ENCODE peak calls at places on chromosomes 6 and 20, in ten cellular contexts. One of them, this sample, is unnamed.

GRCh38 chr6:109187399-109188114 is 92.2 kb downstream of the CEP57L1 start:
- DNase-seq in right atrium auricular region: no peak
- DNase-seq in A549: peak; percentile 7
- DNase-seq in mammary epithelial cell: peak; percentile 16
- DNase-seq in HFF-Myc: no peak
- DNase-seq in HCT116: peak; percentile 56
- DNase-seq in PC-9: peak; percentile 52
- DNase-seq in fibroblast of mammary gland: peak; percentile 50
- DNase-seq in AG09309: peak; percentile 1
- DNase-seq in cardiac muscle cell: peak; percentile 73
- DNase-seq in this sample: no peak

GRCh38 chr6:167835260-167835659 is 8.5 kb downstream of the AFDN start:
- DNase-seq in right atrium auricular region: no peak
- DNase-seq in A549: no peak
- DNase-seq in mammary epithelial cell: no peak
- DNase-seq in HFF-Myc: no peak
- DNase-seq in HCT116: no peak
- DNase-seq in PC-9: no peak
- DNase-seq in fibroblast of mammary gland: no peak
- DNase-seq in AG09309: no peak
- DNase-seq in cardiac muscle cell: no peak
- DNase-seq in this sample: no peak

GRCh38 chr6:80366721-80367120 is 260.2 kb downstream of the BCKDHB start:
- DNase-seq in right atrium auricular region: no peak
- DNase-seq in A549: no peak
- DNase-seq in mammary epithelial cell: no peak
- DNase-seq in HFF-Myc: peak; percentile 19
- DNase-seq in HCT116: no peak
- DNase-seq in PC-9: no peak
- DNase-seq in fibroblast of mammary gland: peak; percentile 52
- DNase-seq in AG09309: no peak
- DNase-seq in cardiac muscle cell: peak; percentile 94
- DNase-seq in this sample: no peak

GRCh38 chr6:17986656-17987575 is 519 bp downstream of the KIF13A start:
- DNase-seq in right atrium auricular region: peak; percentile 77
- DNase-seq in A549: peak; percentile 46
- DNase-seq in mammary epithelial cell: peak; percentile 48
- DNase-seq in HFF-Myc: no peak
- DNase-seq in HCT116: no peak
- DNase-seq in PC-9: no peak
- DNase-seq in fibroblast of mammary gland: peak; percentile 40
- DNase-seq in AG09309: no peak
- DNase-seq in cardiac muscle cell: peak; percentile 70
- DNase-seq in this sample: no peak

GRCh38 chr6:45301348-45302142 is 26.6 kb upstream of the RUNX2 start:
- DNase-seq in right atrium auricular region: no peak
- DNase-seq in A549: no peak
- DNase-seq in mammary epithelial cell: no peak
- DNase-seq in HFF-Myc: no peak
- DNase-seq in HCT116: no peak
- DNase-seq in PC-9: no peak
- DNase-seq in fibroblast of mammary gland: no peak
- DNase-seq in AG09309: no peak
- DNase-seq in cardiac muscle cell: no peak
- DNase-seq in this sample: no peak

GRCh38 chr6:17945111-17945510 is 42.3 kb downstream of the KIF13A start:
- DNase-seq in right atrium auricular region: no peak
- DNase-seq in A549: no peak
- DNase-seq in mammary epithelial cell: no peak
- DNase-seq in HFF-Myc: no peak
- DNase-seq in HCT116: no peak
- DNase-seq in PC-9: no peak
- DNase-seq in fibroblast of mammary gland: peak; percentile 58
- DNase-seq in AG09309: no peak
- DNase-seq in cardiac muscle cell: no peak
- DNase-seq in this sample: no peak

GRCh38 chr20:51363378-51363777 is 179.1 kb downstream of the NFATC2 start:
- DNase-seq in right atrium auricular region: no peak
- DNase-seq in A549: no peak
- DNase-seq in mammary epithelial cell: no peak
- DNase-seq in HFF-Myc: no peak
- DNase-seq in HCT116: no peak
- DNase-seq in PC-9: no peak
- DNase-seq in fibroblast of mammary gland: no peak
- DNase-seq in AG09309: no peak
- DNase-seq in cardiac muscle cell: no peak
- DNase-seq in this sample: no peak

GRCh38 chr6:134657751-134658522 is 292.0 kb downstream of the ALDH8A1 start:
- DNase-seq in right atrium auricular region: no peak
- DNase-seq in A549: no peak
- DNase-seq in mammary epithelial cell: peak; percentile 52
- DNase-seq in HFF-Myc: no peak
- DNase-seq in HCT116: no peak
- DNase-seq in PC-9: peak; percentile 65
- DNase-seq in fibroblast of mammary gland: no peak
- DNase-seq in AG09309: no peak
- DNase-seq in cardiac muscle cell: no peak
- DNase-seq in this sample: no peak

GRCh38 chr6:147486683-147487082 is 21.8 kb upstream of the SAMD5 start:
- DNase-seq in right atrium auricular region: no peak
- DNase-seq in A549: no peak
- DNase-seq in mammary epithelial cell: no peak
- DNase-seq in HFF-Myc: no peak
- DNase-seq in HCT116: no peak
- DNase-seq in PC-9: no peak
- DNase-seq in fibroblast of mammary gland: no peak
- DNase-seq in AG09309: no peak
- DNase-seq in cardiac muscle cell: no peak
- DNase-seq in this sample: no peak

GRCh38 chr20:23752481-23753193 is 1.9 kb upstream of the CST1 start:
- DNase-seq in right atrium auricular region: peak; percentile 26
- DNase-seq in A549: no peak
- DNase-seq in mammary epithelial cell: no peak
- DNase-seq in HFF-Myc: no peak
- DNase-seq in HCT116: no peak
- DNase-seq in PC-9: no peak
- DNase-seq in fibroblast of mammary gland: no peak
- DNase-seq in AG09309: no peak
- DNase-seq in cardiac muscle cell: no peak
- DNase-seq in this sample: no peak

GRCh38 chr6:36853325-36853724 is 14.1 kb upstream of the CPNE5 start:
- DNase-seq in right atrium auricular region: peak; percentile 87
- DNase-seq in A549: no peak
- DNase-seq in mammary epithelial cell: peak; percentile 82
- DNase-seq in HFF-Myc: peak; percentile 64
- DNase-seq in HCT116: no peak
- DNase-seq in PC-9: peak; percentile 96
- DNase-seq in fibroblast of mammary gland: peak; percentile 91
- DNase-seq in AG09309: peak; percentile 80
- DNase-seq in cardiac muscle cell: no peak
- DNase-seq in this sample: peak; percentile 32

GRCh38 chr6:120010075-120010474 is 660.5 kb upstream of the MAN1A1 start:
- DNase-seq in right atrium auricular region: no peak
- DNase-seq in A549: no peak
- DNase-seq in mammary epithelial cell: no peak
- DNase-seq in HFF-Myc: no peak
- DNase-seq in HCT116: no peak
- DNase-seq in PC-9: no peak
- DNase-seq in fibroblast of mammary gland: no peak
- DNase-seq in AG09309: no peak
- DNase-seq in cardiac muscle cell: no peak
- DNase-seq in this sample: no peak

GRCh38 chr20:37411408-37412306 is 65.7 kb downstream of the SRC start:
- DNase-seq in right atrium auricular region: no peak
- DNase-seq in A549: no peak
- DNase-seq in mammary epithelial cell: no peak
- DNase-seq in HFF-Myc: no peak
- DNase-seq in HCT116: no peak
- DNase-seq in PC-9: no peak
- DNase-seq in fibroblast of mammary gland: no peak
- DNase-seq in AG09309: no peak
- DNase-seq in cardiac muscle cell: no peak
- DNase-seq in this sample: no peak

GRCh38 chr20:32333988-32334885 is 23.9 kb upstream of the ASXL1 start:
- DNase-seq in right atrium auricular region: peak; percentile 83
- DNase-seq in A549: no peak
- DNase-seq in mammary epithelial cell: no peak
- DNase-seq in HFF-Myc: no peak
- DNase-seq in HCT116: no peak
- DNase-seq in PC-9: no peak
- DNase-seq in fibroblast of mammary gland: peak; percentile 65
- DNase-seq in AG09309: no peak
- DNase-seq in cardiac muscle cell: peak; percentile 38
- DNase-seq in this sample: no peak

GRCh38 chr20:1776608-1777475 is 118.4 kb upstream of the SIRPA start:
- DNase-seq in right atrium auricular region: peak; percentile 92
- DNase-seq in A549: peak; percentile 69
- DNase-seq in mammary epithelial cell: peak; percentile 80
- DNase-seq in HFF-Myc: peak; percentile 66
- DNase-seq in HCT116: peak; percentile 79
- DNase-seq in PC-9: peak; percentile 86
- DNase-seq in fibroblast of mammary gland: peak; percentile 85
- DNase-seq in AG09309: peak; percentile 57
- DNase-seq in cardiac muscle cell: peak; percentile 92
- DNase-seq in this sample: peak; percentile 39

GRCh38 chr6:15296735-15297134 is 50.9 kb downstream of the JARID2 start:
- DNase-seq in right atrium auricular region: no peak
- DNase-seq in A549: no peak
- DNase-seq in mammary epithelial cell: no peak
- DNase-seq in HFF-Myc: no peak
- DNase-seq in HCT116: no peak
- DNase-seq in PC-9: no peak
- DNase-seq in fibroblast of mammary gland: no peak
- DNase-seq in AG09309: no peak
- DNase-seq in cardiac muscle cell: no peak
- DNase-seq in this sample: no peak

DNA sequence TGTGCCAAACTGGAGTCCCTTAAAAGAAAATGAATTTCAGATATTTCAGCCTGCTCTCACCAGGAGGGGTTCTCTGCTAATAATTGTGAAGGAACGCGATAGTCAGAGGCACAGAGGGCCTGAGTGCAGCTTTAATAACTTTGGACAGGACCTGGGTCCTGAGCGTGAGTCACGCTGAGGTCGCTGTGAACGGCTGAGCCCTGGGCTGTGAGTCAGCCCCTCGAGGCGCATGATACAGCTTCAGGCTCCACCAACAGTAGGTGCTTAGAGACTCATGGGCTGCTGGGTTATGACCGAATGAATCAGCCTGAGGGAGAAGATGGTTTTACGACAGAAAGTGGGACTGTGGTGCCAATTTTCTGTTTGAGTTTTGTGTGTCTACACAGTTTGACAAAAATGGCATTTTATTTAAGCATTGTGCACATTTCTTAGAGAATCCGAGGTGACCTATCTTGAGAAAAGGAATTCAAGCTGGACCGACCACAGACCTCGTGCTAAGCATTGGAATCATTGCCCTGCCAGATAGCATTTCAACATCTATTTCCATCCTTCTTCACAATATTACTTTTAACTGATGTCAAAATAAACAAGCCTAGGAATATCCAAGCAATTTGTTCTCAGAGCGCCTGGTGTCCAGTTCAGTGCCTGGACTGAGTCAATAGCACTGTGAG is 183.0 kb downstream of the THBS2 start:
- DNase-seq in right atrium auricular region: peak; percentile 94
- DNase-seq in A549: peak; percentile 72
- DNase-seq in mammary epithelial cell: peak; percentile 98
- DNase-seq in HFF-Myc: peak; percentile 95
- DNase-seq in HCT116: peak; percentile 88
- DNase-seq in PC-9: peak; percentile 54
- DNase-seq in fibroblast of mammary gland: peak; percentile 100
- DNase-seq in AG09309: peak; percentile 100
- DNase-seq in cardiac muscle cell: no peak
- DNase-seq in this sample: no peak
- TF ChIP-seq CTCF in right atrium auricular region: no peak
- TF ChIP-seq CTCF in A549: peak; percentile 27
- TF ChIP-seq CTCF in mammary epithelial cell: no peak
- TF ChIP-seq CTCF in HFF-Myc: no peak
- TF ChIP-seq CTCF in HCT116: no peak
- TF ChIP-seq CTCF in PC-9: no peak
- TF ChIP-seq CTCF in fibroblast of mammary gland: peak; percentile 33
- TF ChIP-seq CTCF in AG09309: peak; percentile 10
- TF ChIP-seq CTCF in cardiac muscle cell: peak; percentile 11
- TF ChIP-seq CTCF in this sample: no peak

GRCh38 chr6:85453052-85453451 is 3.2 kb downstream of the NT5E start:
- DNase-seq in right atrium auricular region: no peak
- DNase-seq in A549: no peak
- DNase-seq in mammary epithelial cell: no peak
- DNase-seq in HFF-Myc: no peak
- DNase-seq in HCT116: no peak
- DNase-seq in PC-9: no peak
- DNase-seq in fibroblast of mammary gland: no peak
- DNase-seq in AG09309: no peak
- DNase-seq in cardiac muscle cell: no peak
- DNase-seq in this sample: no peak
- H3K4me3 ChIP-seq in right atrium auricular region: no peak overlapping the region
- H3K4me3 ChIP-seq in A549: no peak overlapping the region
- H3K4me3 ChIP-seq in mammary epithelial cell: peak overlapping the region; percentile 71
- H3K4me3 ChIP-seq in HFF-Myc: peak overlapping the region; percentile 63
- H3K4me3 ChIP-seq in HCT116: no peak overlapping the region
- H3K4me3 ChIP-seq in PC-9: peak overlapping the region; percentile 94
- H3K4me3 ChIP-seq in fibroblast of mammary gland: peak overlapping the region; percentile 94
- H3K4me3 ChIP-seq in AG09309: peak overlapping the region; percentile 22
- H3K4me3 ChIP-seq in cardiac muscle cell: no peak overlapping the region
- H3K4me3 ChIP-seq in this sample: no peak overlapping the region

GRCh38 chr6:96015321-96015790 is 418 bp upstream of the FUT9 start:
- DNase-seq in right atrium auricular region: no peak
- DNase-seq in A549: no peak
- DNase-seq in mammary epithelial cell: no peak
- DNase-seq in HFF-Myc: no peak
- DNase-seq in HCT116: no peak
- DNase-seq in PC-9: peak; percentile 81
- DNase-seq in fibroblast of mammary gland: no peak
- DNase-seq in AG09309: no peak
- DNase-seq in cardiac muscle cell: peak; percentile 46
- DNase-seq in this sample: no peak
- TF ChIP-seq CTCF in right atrium auricular region: no peak
- TF ChIP-seq CTCF in A549: no peak
- TF ChIP-seq CTCF in mammary epithelial cell: no peak
- TF ChIP-seq CTCF in HFF-Myc: no peak
- TF ChIP-seq CTCF in HCT116: no peak
- TF ChIP-seq CTCF in PC-9: no peak
- TF ChIP-seq CTCF in fibroblast of mammary gland: no peak
- TF ChIP-seq CTCF in AG09309: no peak
- TF ChIP-seq CTCF in cardiac muscle cell: no peak
- TF ChIP-seq CTCF in this sample: no peak

DNA sequence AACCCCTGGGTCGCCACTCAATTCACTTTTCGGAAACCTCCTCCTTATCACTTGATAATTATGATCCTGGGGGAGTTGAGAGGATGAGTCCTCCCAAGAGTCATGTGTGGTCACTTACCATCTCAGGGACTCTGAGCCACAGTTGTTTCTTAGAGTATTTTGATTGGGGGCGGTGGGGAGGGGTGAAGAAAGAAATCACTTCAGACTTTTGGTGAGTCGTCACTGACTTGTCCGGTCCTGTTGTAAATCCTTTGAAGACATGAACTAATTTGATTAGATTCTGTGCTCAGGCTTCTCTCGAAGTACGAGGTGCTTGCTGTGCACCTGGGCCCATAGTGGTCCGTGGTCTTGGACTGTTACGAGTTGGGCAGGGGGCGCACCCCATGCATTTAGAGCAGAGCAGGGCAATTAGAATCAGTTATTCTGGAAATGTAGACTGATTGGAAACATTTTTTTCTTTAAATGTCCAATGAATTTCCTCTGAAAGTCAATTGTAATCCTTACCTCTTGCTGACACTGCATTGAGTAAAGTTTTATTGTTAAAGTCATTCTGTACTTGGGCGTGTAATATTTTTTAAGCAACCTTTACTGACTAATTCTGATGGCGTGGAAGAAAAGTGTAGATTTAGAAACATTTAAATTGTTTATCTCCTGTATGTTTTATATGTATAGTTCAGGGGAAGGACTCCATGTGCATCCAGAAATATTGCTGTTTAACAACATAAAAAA is 173.4 kb downstream of the SLC16A10 start:
- DNase-seq in right atrium auricular region: no peak
- DNase-seq in A549: no peak
- DNase-seq in mammary epithelial cell: peak; percentile 74
- DNase-seq in HFF-Myc: no peak
- DNase-seq in HCT116: no peak
- DNase-seq in PC-9: no peak
- DNase-seq in fibroblast of mammary gland: peak; percentile 30
- DNase-seq in AG09309: no peak
- DNase-seq in cardiac muscle cell: no peak
- DNase-seq in this sample: no peak
- H3K4me3 ChIP-seq in right atrium auricular region: no peak overlapping the region
- H3K4me3 ChIP-seq in A549: no peak overlapping the region
- H3K4me3 ChIP-seq in mammary epithelial cell: peak overlapping the region; percentile 14
- H3K4me3 ChIP-seq in HFF-Myc: peak overlapping the region; percentile 67
- H3K4me3 ChIP-seq in HCT116: peak overlapping the region; percentile 82
- H3K4me3 ChIP-seq in PC-9: peak overlapping the region; percentile 84
- H3K4me3 ChIP-seq in fibroblast of mammary gland: peak overlapping the region; percentile 38
- H3K4me3 ChIP-seq in AG09309: no peak overlapping the region
- H3K4me3 ChIP-seq in cardiac muscle cell: no peak overlapping the region
- H3K4me3 ChIP-seq in this sample: no peak overlapping the region

This sample was measured in LNCaP clone FGC.